ENCODE peak calls at places on chromosomes 6 and 20, in nine cellular contexts. One of them, this sample, is unnamed.

GRCh38 chr20:56778765-56779195 is 149.7 kb downstream of the TFAP2C start:
- DNase-seq in tibial artery: no peak
- DNase-seq in Panc1: no peak
- DNase-seq in heart right ventricle: no peak
- DNase-seq in left ventricle myocardium inferior: peak
- DNase-seq in cardiac muscle cell: peak
- DNase-seq in fibroblast of lung: peak
- DNase-seq in adrenal gland: no peak
- DNase-seq in type B pancreatic cell: no peak
- DNase-seq in this sample: peak

GRCh38 chr20:50449789-50450492 is 60.2 kb upstream of the PTPN1 start:
- DNase-seq in tibial artery: no peak
- DNase-seq in Panc1: no peak
- DNase-seq in heart right ventricle: no peak
- DNase-seq in left ventricle myocardium inferior: no peak
- DNase-seq in cardiac muscle cell: no peak
- DNase-seq in fibroblast of lung: no peak
- DNase-seq in adrenal gland: no peak
- DNase-seq in type B pancreatic cell: no peak
- DNase-seq in this sample: no peak

GRCh38 chr6:63802606-63803206 is 167.1 kb downstream of the PHF3 start:
- DNase-seq in tibial artery: no peak
- DNase-seq in Panc1: no peak
- DNase-seq in heart right ventricle: no peak
- DNase-seq in left ventricle myocardium inferior: no peak
- DNase-seq in cardiac muscle cell: no peak
- DNase-seq in fibroblast of lung: peak
- DNase-seq in adrenal gland: no peak
- DNase-seq in type B pancreatic cell: no peak
- DNase-seq in this sample: no peak

GRCh38 chr6:135637701-135638100 is 140.2 kb upstream of the AHI1 start:
- DNase-seq in tibial artery: no peak
- DNase-seq in Panc1: no peak
- DNase-seq in heart right ventricle: no peak
- DNase-seq in left ventricle myocardium inferior: no peak
- DNase-seq in cardiac muscle cell: no peak
- DNase-seq in fibroblast of lung: peak
- DNase-seq in adrenal gland: no peak
- DNase-seq in type B pancreatic cell: no peak
- DNase-seq in this sample: no peak

GRCh38 chr20:20410678-20411077 is 42.8 kb downstream of the INSM1 start:
- DNase-seq in tibial artery: no peak
- DNase-seq in Panc1: no peak
- DNase-seq in heart right ventricle: peak
- DNase-seq in left ventricle myocardium inferior: peak
- DNase-seq in cardiac muscle cell: peak
- DNase-seq in fibroblast of lung: no peak
- DNase-seq in adrenal gland: no peak
- DNase-seq in type B pancreatic cell: no peak
- DNase-seq in this sample: peak

GRCh38 chr6:142867988-142868818 is 76.8 kb downstream of the HIVEP2 start:
- DNase-seq in tibial artery: no peak
- DNase-seq in Panc1: no peak
- DNase-seq in heart right ventricle: no peak
- DNase-seq in left ventricle myocardium inferior: no peak
- DNase-seq in cardiac muscle cell: peak
- DNase-seq in fibroblast of lung: peak
- DNase-seq in adrenal gland: no peak
- DNase-seq in type B pancreatic cell: no peak
- DNase-seq in this sample: no peak

GRCh38 chr6:22124756-22125155 is 172.1 kb downstream of the PRL start:
- DNase-seq in tibial artery: no peak
- DNase-seq in Panc1: no peak
- DNase-seq in heart right ventricle: no peak
- DNase-seq in left ventricle myocardium inferior: no peak
- DNase-seq in cardiac muscle cell: no peak
- DNase-seq in fibroblast of lung: no peak
- DNase-seq in adrenal gland: no peak
- DNase-seq in type B pancreatic cell: no peak
- DNase-seq in this sample: no peak

GRCh38 chr20:46559685-46560440 is 9.4 kb upstream of the OCSTAMP start:
- DNase-seq in tibial artery: no peak
- DNase-seq in Panc1: no peak
- DNase-seq in heart right ventricle: no peak
- DNase-seq in left ventricle myocardium inferior: no peak
- DNase-seq in cardiac muscle cell: no peak
- DNase-seq in fibroblast of lung: no peak
- DNase-seq in adrenal gland: no peak
- DNase-seq in type B pancreatic cell: no peak
- DNase-seq in this sample: no peak

GRCh38 chr6:45691426-45691825 is 313.7 kb upstream of the SUPT3H start:
- DNase-seq in tibial artery: no peak
- DNase-seq in Panc1: no peak
- DNase-seq in heart right ventricle: no peak
- DNase-seq in left ventricle myocardium inferior: no peak
- DNase-seq in cardiac muscle cell: no peak
- DNase-seq in fibroblast of lung: no peak
- DNase-seq in adrenal gland: no peak
- DNase-seq in type B pancreatic cell: no peak
- DNase-seq in this sample: no peak

GRCh38 chr6:134826889-134827737 is 122.8 kb downstream of the ALDH8A1 start:
- DNase-seq in tibial artery: peak
- DNase-seq in Panc1: no peak
- DNase-seq in heart right ventricle: peak
- DNase-seq in left ventricle myocardium inferior: peak
- DNase-seq in cardiac muscle cell: no peak
- DNase-seq in fibroblast of lung: peak
- DNase-seq in adrenal gland: peak
- DNase-seq in type B pancreatic cell: no peak
- DNase-seq in this sample: no peak

GRCh38 chr20:1467082-1467354 is 369 bp upstream of the NSFL1C start:
- DNase-seq in tibial artery: no peak
- DNase-seq in Panc1: no peak
- DNase-seq in heart right ventricle: no peak
- DNase-seq in left ventricle myocardium inferior: no peak
- DNase-seq in cardiac muscle cell: no peak
- DNase-seq in fibroblast of lung: no peak
- DNase-seq in adrenal gland: no peak
- DNase-seq in type B pancreatic cell: no peak
- DNase-seq in this sample: no peak

GRCh38 chr20:44911264-44911921 is 1.5 kb downstream of the PABPC1L start:
- DNase-seq in tibial artery: no peak
- DNase-seq in Panc1: no peak
- DNase-seq in heart right ventricle: no peak
- DNase-seq in left ventricle myocardium inferior: no peak
- DNase-seq in cardiac muscle cell: peak
- DNase-seq in fibroblast of lung: peak
- DNase-seq in adrenal gland: peak
- DNase-seq in type B pancreatic cell: no peak
- DNase-seq in this sample: peak

GRCh38 chr6:14863896-14864850 is 381.7 kb upstream of the JARID2 start:
- DNase-seq in tibial artery: no peak
- DNase-seq in Panc1: no peak
- DNase-seq in heart right ventricle: no peak
- DNase-seq in left ventricle myocardium inferior: no peak
- DNase-seq in cardiac muscle cell: peak
- DNase-seq in fibroblast of lung: no peak
- DNase-seq in adrenal gland: no peak
- DNase-seq in type B pancreatic cell: no peak
- DNase-seq in this sample: no peak

GRCh38 chr6:131163886-131164285 is 28.6 kb downstream of the AKAP7 start:
- DNase-seq in tibial artery: no peak
- DNase-seq in Panc1: no peak
- DNase-seq in heart right ventricle: no peak
- DNase-seq in left ventricle myocardium inferior: no peak
- DNase-seq in cardiac muscle cell: no peak
- DNase-seq in fibroblast of lung: no peak
- DNase-seq in adrenal gland: no peak
- DNase-seq in type B pancreatic cell: no peak
- DNase-seq in this sample: no peak

GRCh38 chr20:57659131-57659788 is 39.0 kb upstream of the ZBP1 start:
- DNase-seq in tibial artery: no peak
- DNase-seq in Panc1: no peak
- DNase-seq in heart right ventricle: no peak
- DNase-seq in left ventricle myocardium inferior: peak
- DNase-seq in cardiac muscle cell: no peak
- DNase-seq in fibroblast of lung: no peak
- DNase-seq in adrenal gland: no peak
- DNase-seq in type B pancreatic cell: peak
- DNase-seq in this sample: peak

GRCh38 chr6:105280033-105280432 is 100.2 kb upstream of the POPDC3 start:
- DNase-seq in tibial artery: no peak
- DNase-seq in Panc1: no peak
- DNase-seq in heart right ventricle: no peak
- DNase-seq in left ventricle myocardium inferior: no peak
- DNase-seq in cardiac muscle cell: no peak
- DNase-seq in fibroblast of lung: no peak
- DNase-seq in adrenal gland: no peak
- DNase-seq in type B pancreatic cell: no peak
- DNase-seq in this sample: no peak

GRCh38 chr6:44261581-44261980 is 3.8 kb downstream of the NFKBIE start:
- DNase-seq in tibial artery: no peak
- DNase-seq in Panc1: no peak
- DNase-seq in heart right ventricle: no peak
- DNase-seq in left ventricle myocardium inferior: no peak
- DNase-seq in cardiac muscle cell: no peak
- DNase-seq in fibroblast of lung: no peak
- DNase-seq in adrenal gland: no peak
- DNase-seq in type B pancreatic cell: no peak
- DNase-seq in this sample: no peak

GRCh38 chr6:25627001-25627400 is 25.0 kb upstream of the SCGN start:
- DNase-seq in tibial artery: no peak
- DNase-seq in Panc1: no peak
- DNase-seq in heart right ventricle: no peak
- DNase-seq in left ventricle myocardium inferior: no peak
- DNase-seq in cardiac muscle cell: no peak
- DNase-seq in fibroblast of lung: no peak
- DNase-seq in adrenal gland: no peak
- DNase-seq in type B pancreatic cell: no peak
- DNase-seq in this sample: no peak

GRCh38 chr6:144151010-144151727 is 852 bp downstream of the STX11 start:
- DNase-seq in tibial artery: no peak
- DNase-seq in Panc1: peak
- DNase-seq in heart right ventricle: no peak
- DNase-seq in left ventricle myocardium inferior: no peak
- DNase-seq in cardiac muscle cell: peak
- DNase-seq in fibroblast of lung: peak
- DNase-seq in adrenal gland: peak
- DNase-seq in type B pancreatic cell: no peak
- DNase-seq in this sample: no peak
- TF ChIP-seq CTCF in tibial artery: no peak
- TF ChIP-seq CTCF in Panc1: no peak
- TF ChIP-seq CTCF in heart right ventricle: no peak
- TF ChIP-seq CTCF in left ventricle myocardium inferior: no peak
- TF ChIP-seq CTCF in cardiac muscle cell: no peak
- TF ChIP-seq CTCF in fibroblast of lung: no peak
- TF ChIP-seq CTCF in adrenal gland: no peak
- TF ChIP-seq CTCF in type B pancreatic cell: no peak
- TF ChIP-seq CTCF in this sample: no peak

DNA sequence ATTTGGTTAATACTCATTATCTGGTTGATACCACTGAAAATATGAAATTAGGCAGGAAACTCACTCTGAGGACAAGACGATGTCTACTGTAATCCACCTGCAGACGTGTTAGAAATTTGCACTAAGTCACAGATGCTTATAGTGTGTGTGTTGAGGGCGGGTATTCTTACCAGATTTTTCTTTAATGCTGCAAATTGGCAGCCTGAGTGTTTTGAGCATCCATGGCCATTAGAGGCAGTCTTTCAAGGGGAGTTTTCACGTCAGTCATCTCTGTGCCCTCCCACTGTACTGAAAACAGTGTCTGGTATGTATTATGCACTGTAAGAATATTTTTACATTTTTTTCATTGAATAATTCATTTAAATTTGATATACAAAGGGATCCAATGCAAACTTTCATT is 266.5 kb upstream of the QKI start:
- DNase-seq in tibial artery: no peak
- DNase-seq in Panc1: no peak
- DNase-seq in heart right ventricle: no peak
- DNase-seq in left ventricle myocardium inferior: no peak
- DNase-seq in cardiac muscle cell: no peak
- DNase-seq in fibroblast of lung: no peak
- DNase-seq in adrenal gland: no peak
- DNase-seq in type B pancreatic cell: no peak
- DNase-seq in this sample: no peak
- TF ChIP-seq CTCF in tibial artery: no peak
- TF ChIP-seq CTCF in Panc1: peak
- TF ChIP-seq CTCF in heart right ventricle: no peak
- TF ChIP-seq CTCF in left ventricle myocardium inferior: no peak
- TF ChIP-seq CTCF in cardiac muscle cell: no peak
- TF ChIP-seq CTCF in fibroblast of lung: no peak
- TF ChIP-seq CTCF in adrenal gland: no peak
- TF ChIP-seq CTCF in type B pancreatic cell: peak
- TF ChIP-seq CTCF in this sample: no peak

DNA sequence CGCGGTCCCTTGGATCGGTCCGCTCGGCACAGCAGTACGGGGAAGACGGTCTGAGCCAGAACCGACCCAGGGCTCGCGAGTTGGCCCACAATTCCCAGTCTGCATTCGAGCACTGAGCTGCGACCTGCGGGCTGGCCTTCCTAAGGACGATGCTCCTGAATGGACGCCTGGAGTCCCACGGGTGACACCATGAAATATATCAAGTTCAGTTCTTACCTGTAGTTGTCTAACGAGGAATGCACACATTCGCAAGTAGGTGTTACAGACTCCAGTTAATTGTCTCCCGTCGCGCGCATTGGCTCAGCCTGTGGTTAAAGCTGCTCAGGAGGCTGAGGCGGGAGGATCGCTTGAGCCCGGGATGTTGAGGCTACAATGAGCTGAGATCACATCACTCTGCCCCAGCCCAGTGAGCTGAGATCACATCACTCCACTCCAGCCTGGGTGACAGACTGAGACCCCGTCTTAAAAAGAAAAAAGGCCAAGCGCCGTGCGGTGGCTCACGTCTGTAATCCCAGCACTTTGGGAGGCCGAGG is 802 bp downstream of the PEX7 start:
- DNase-seq in tibial artery: no peak
- DNase-seq in Panc1: no peak
- DNase-seq in heart right ventricle: peak
- DNase-seq in left ventricle myocardium inferior: no peak
- DNase-seq in cardiac muscle cell: no peak
- DNase-seq in fibroblast of lung: no peak
- DNase-seq in adrenal gland: no peak
- DNase-seq in type B pancreatic cell: no peak
- DNase-seq in this sample: no peak
- TF ChIP-seq CTCF in tibial artery: no peak
- TF ChIP-seq CTCF in Panc1: peak
- TF ChIP-seq CTCF in heart right ventricle: no peak
- TF ChIP-seq CTCF in left ventricle myocardium inferior: no peak
- TF ChIP-seq CTCF in cardiac muscle cell: no peak
- TF ChIP-seq CTCF in fibroblast of lung: no peak
- TF ChIP-seq CTCF in adrenal gland: no peak
- TF ChIP-seq CTCF in type B pancreatic cell: no peak
- TF ChIP-seq CTCF in this sample: peak

DNA sequence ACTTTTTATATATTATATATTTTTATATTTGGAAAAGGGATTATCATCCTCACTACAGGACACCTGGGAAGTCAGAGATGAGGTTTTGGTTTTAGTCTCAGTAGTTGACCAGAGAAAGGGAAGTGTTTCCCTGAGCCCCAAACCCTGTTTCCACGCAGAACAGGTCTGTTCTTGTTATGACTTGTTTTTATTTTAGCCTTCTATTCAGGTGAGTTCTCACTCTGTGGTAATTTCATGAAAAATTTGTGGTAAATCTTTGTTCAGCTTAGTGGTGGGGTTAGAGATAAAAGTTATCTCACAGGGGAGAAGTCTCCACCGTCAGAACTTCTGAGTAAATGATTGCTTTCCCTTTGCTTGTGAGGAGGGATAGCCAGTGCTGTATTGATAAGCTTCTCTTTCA is 224.9 kb downstream of the FARS2 start:
- DNase-seq in tibial artery: no peak
- DNase-seq in Panc1: no peak
- DNase-seq in heart right ventricle: no peak
- DNase-seq in left ventricle myocardium inferior: no peak
- DNase-seq in cardiac muscle cell: no peak
- DNase-seq in fibroblast of lung: no peak
- DNase-seq in adrenal gland: no peak
- DNase-seq in type B pancreatic cell: no peak
- DNase-seq in this sample: no peak
- TF ChIP-seq CTCF in tibial artery: no peak
- TF ChIP-seq CTCF in Panc1: no peak
- TF ChIP-seq CTCF in heart right ventricle: no peak
- TF ChIP-seq CTCF in left ventricle myocardium inferior: no peak
- TF ChIP-seq CTCF in cardiac muscle cell: no peak
- TF ChIP-seq CTCF in fibroblast of lung: no peak
- TF ChIP-seq CTCF in adrenal gland: no peak
- TF ChIP-seq CTCF in type B pancreatic cell: no peak
- TF ChIP-seq CTCF in this sample: no peak

This sample was measured in glutamatergic neuron.